ENCODE peak calls at places on chromosomes 1 and 21, in eight cellular contexts. One of them, this sample, is unnamed. For H3K9me3, the result is how much of the 10 kb centered on the place peaks cover.

GRCh38 chr1:186781731-186782130 is 47.0 kb upstream of the PLA2G4A start:
- DNase-seq in colonic mucosa: no peak
- DNase-seq in neural progenitor cell: no peak
- DNase-seq in small intestine: no peak
- DNase-seq in right lobe of liver: no peak
- DNase-seq in thoracic aorta: no peak
- DNase-seq in vagina: peak
- DNase-seq in CD4-positive, alpha-beta memory T cell: no peak
- DNase-seq in this sample: no peak

GRCh38 chr1:212981025-212981495 is 30.7 kb downstream of the VASH2 start:
- DNase-seq in colonic mucosa: peak
- DNase-seq in neural progenitor cell: no peak
- DNase-seq in small intestine: peak
- DNase-seq in right lobe of liver: no peak
- DNase-seq in thoracic aorta: no peak
- DNase-seq in vagina: no peak
- DNase-seq in CD4-positive, alpha-beta memory T cell: no peak
- DNase-seq in this sample: peak

GRCh38 chr1:59046730-59047157 is 250.2 kb upstream of the FGGY start:
- DNase-seq in colonic mucosa: no peak
- DNase-seq in neural progenitor cell: no peak
- DNase-seq in small intestine: peak
- DNase-seq in right lobe of liver: no peak
- DNase-seq in thoracic aorta: no peak
- DNase-seq in vagina: no peak
- DNase-seq in CD4-positive, alpha-beta memory T cell: peak
- DNase-seq in this sample: no peak

GRCh38 chr1:156858959-156859522 is at the start of gene INSRR:
- DNase-seq in colonic mucosa: no peak
- DNase-seq in neural progenitor cell: peak
- DNase-seq in small intestine: no peak
- DNase-seq in right lobe of liver: no peak
- DNase-seq in thoracic aorta: no peak
- DNase-seq in vagina: no peak
- DNase-seq in CD4-positive, alpha-beta memory T cell: no peak
- DNase-seq in this sample: no peak

GRCh38 chr1:174445817-174446216 is 1.9 kb upstream of the GPR52 start:
- DNase-seq in colonic mucosa: no peak
- DNase-seq in neural progenitor cell: peak
- DNase-seq in small intestine: no peak
- DNase-seq in right lobe of liver: no peak
- DNase-seq in thoracic aorta: no peak
- DNase-seq in vagina: no peak
- DNase-seq in CD4-positive, alpha-beta memory T cell: no peak
- DNase-seq in this sample: no peak

GRCh38 chr1:66767590-66767989 is 15.3 kb downstream of the DYNLT5 start:
- DNase-seq in colonic mucosa: no peak
- DNase-seq in neural progenitor cell: no peak
- DNase-seq in small intestine: no peak
- DNase-seq in right lobe of liver: no peak
- DNase-seq in thoracic aorta: no peak
- DNase-seq in vagina: no peak
- DNase-seq in CD4-positive, alpha-beta memory T cell: no peak
- DNase-seq in this sample: no peak

GRCh38 chr1:246760426-246761347 is 36.5 kb downstream of the SCCPDH start:
- DNase-seq in colonic mucosa: no peak
- DNase-seq in neural progenitor cell: no peak
- DNase-seq in small intestine: no peak
- DNase-seq in right lobe of liver: no peak
- DNase-seq in thoracic aorta: no peak
- DNase-seq in vagina: no peak
- DNase-seq in CD4-positive, alpha-beta memory T cell: no peak
- DNase-seq in this sample: no peak

GRCh38 chr1:183164350-183164749 is 21.7 kb upstream of the LAMC2 start:
- DNase-seq in colonic mucosa: no peak
- DNase-seq in neural progenitor cell: no peak
- DNase-seq in small intestine: no peak
- DNase-seq in right lobe of liver: no peak
- DNase-seq in thoracic aorta: no peak
- DNase-seq in vagina: no peak
- DNase-seq in CD4-positive, alpha-beta memory T cell: no peak
- DNase-seq in this sample: no peak

GRCh38 chr1:223341111-223341510 is 22.9 kb downstream of the SUSD4 start:
- DNase-seq in colonic mucosa: no peak
- DNase-seq in neural progenitor cell: no peak
- DNase-seq in small intestine: no peak
- DNase-seq in right lobe of liver: no peak
- DNase-seq in thoracic aorta: no peak
- DNase-seq in vagina: no peak
- DNase-seq in CD4-positive, alpha-beta memory T cell: no peak
- DNase-seq in this sample: no peak

GRCh38 chr1:192118881-192119280 is 39.4 kb upstream of the RGS18 start:
- DNase-seq in colonic mucosa: no peak
- DNase-seq in neural progenitor cell: no peak
- DNase-seq in small intestine: no peak
- DNase-seq in right lobe of liver: no peak
- DNase-seq in thoracic aorta: no peak
- DNase-seq in vagina: no peak
- DNase-seq in CD4-positive, alpha-beta memory T cell: no peak
- DNase-seq in this sample: no peak

GRCh38 chr1:87394462-87394861 is 65.8 kb downstream of the LMO4 start:
- DNase-seq in colonic mucosa: no peak
- DNase-seq in neural progenitor cell: no peak
- DNase-seq in small intestine: no peak
- DNase-seq in right lobe of liver: no peak
- DNase-seq in thoracic aorta: no peak
- DNase-seq in vagina: no peak
- DNase-seq in CD4-positive, alpha-beta memory T cell: no peak
- DNase-seq in this sample: no peak

GRCh38 chr1:6423321-6423999 is 1.1 kb upstream of the ESPN start:
- DNase-seq in colonic mucosa: peak
- DNase-seq in neural progenitor cell: peak
- DNase-seq in small intestine: peak
- DNase-seq in right lobe of liver: no peak
- DNase-seq in thoracic aorta: no peak
- DNase-seq in vagina: no peak
- DNase-seq in CD4-positive, alpha-beta memory T cell: peak
- DNase-seq in this sample: peak

GRCh38 chr1:18703041-18703621 is 72.5 kb downstream of the PAX7 start:
- DNase-seq in colonic mucosa: no peak
- DNase-seq in neural progenitor cell: peak
- DNase-seq in small intestine: no peak
- DNase-seq in right lobe of liver: no peak
- DNase-seq in thoracic aorta: no peak
- DNase-seq in vagina: no peak
- DNase-seq in CD4-positive, alpha-beta memory T cell: no peak
- DNase-seq in this sample: no peak

GRCh38 chr1:203278087-203278884 is 27.0 kb upstream of the BTG2 start:
- DNase-seq in colonic mucosa: peak
- DNase-seq in neural progenitor cell: peak
- DNase-seq in small intestine: no peak
- DNase-seq in right lobe of liver: peak
- DNase-seq in thoracic aorta: peak
- DNase-seq in vagina: peak
- DNase-seq in CD4-positive, alpha-beta memory T cell: no peak
- DNase-seq in this sample: peak

GRCh38 chr1:16055613-16056520 is 12.3 kb downstream of the CLCNKB start:
- DNase-seq in colonic mucosa: peak
- DNase-seq in neural progenitor cell: peak
- DNase-seq in small intestine: peak
- DNase-seq in right lobe of liver: peak
- DNase-seq in thoracic aorta: peak
- DNase-seq in vagina: no peak
- DNase-seq in CD4-positive, alpha-beta memory T cell: peak
- DNase-seq in this sample: peak

GRCh38 chr1:53593758-53594380 is 134.7 kb downstream of the DMRTB1 start:
- DNase-seq in colonic mucosa: no peak
- DNase-seq in neural progenitor cell: peak
- DNase-seq in small intestine: peak
- DNase-seq in right lobe of liver: no peak
- DNase-seq in thoracic aorta: no peak
- DNase-seq in vagina: no peak
- DNase-seq in CD4-positive, alpha-beta memory T cell: no peak
- DNase-seq in this sample: peak

GRCh38 chr1:87435484-87435883 is 106.8 kb downstream of the LMO4 start:
- DNase-seq in colonic mucosa: no peak
- DNase-seq in neural progenitor cell: no peak
- DNase-seq in small intestine: peak
- DNase-seq in right lobe of liver: no peak
- DNase-seq in thoracic aorta: no peak
- DNase-seq in vagina: no peak
- DNase-seq in CD4-positive, alpha-beta memory T cell: no peak
- DNase-seq in this sample: no peak

GRCh38 chr1:10068605-10069294 is 36.0 kb downstream of the UBE4B start:
- DNase-seq in colonic mucosa: no peak
- DNase-seq in neural progenitor cell: peak
- DNase-seq in small intestine: no peak
- DNase-seq in right lobe of liver: no peak
- DNase-seq in thoracic aorta: no peak
- DNase-seq in vagina: no peak
- DNase-seq in CD4-positive, alpha-beta memory T cell: no peak
- DNase-seq in this sample: no peak

GRCh38 chr1:59967141-59967697 is 40.6 kb upstream of the CYP2J2 start:
- DNase-seq in colonic mucosa: peak
- DNase-seq in neural progenitor cell: peak
- DNase-seq in small intestine: no peak
- DNase-seq in right lobe of liver: no peak
- DNase-seq in thoracic aorta: no peak
- DNase-seq in vagina: no peak
- DNase-seq in CD4-positive, alpha-beta memory T cell: no peak
- DNase-seq in this sample: no peak

GRCh38 chr21:25385912-25386474 is 221.3 kb downstream of the MRPL39 start:
- DNase-seq in colonic mucosa: no peak
- DNase-seq in neural progenitor cell: peak
- DNase-seq in small intestine: peak
- DNase-seq in right lobe of liver: no peak
- DNase-seq in thoracic aorta: no peak
- DNase-seq in vagina: no peak
- DNase-seq in CD4-positive, alpha-beta memory T cell: peak
- DNase-seq in this sample: no peak

GRCh38 chr1:27885114-27885528 is 12.8 kb downstream of the THEMIS2 start:
- DNase-seq in colonic mucosa: no peak
- DNase-seq in neural progenitor cell: no peak
- DNase-seq in small intestine: no peak
- DNase-seq in right lobe of liver: peak
- DNase-seq in thoracic aorta: no peak
- DNase-seq in vagina: no peak
- DNase-seq in CD4-positive, alpha-beta memory T cell: no peak
- DNase-seq in this sample: peak

GRCh38 chr1:236161230-236161629 is 18.9 kb downstream of the GPR137B start:
- DNase-seq in colonic mucosa: no peak
- DNase-seq in neural progenitor cell: no peak
- DNase-seq in small intestine: no peak
- DNase-seq in right lobe of liver: no peak
- DNase-seq in thoracic aorta: no peak
- DNase-seq in vagina: no peak
- DNase-seq in CD4-positive, alpha-beta memory T cell: no peak
- DNase-seq in this sample: no peak

GRCh38 chr1:26029054-26029863 is 7.7 kb downstream of the EXTL1 start:
- DNase-seq in colonic mucosa: no peak
- DNase-seq in neural progenitor cell: no peak
- DNase-seq in small intestine: no peak
- DNase-seq in right lobe of liver: no peak
- DNase-seq in thoracic aorta: no peak
- DNase-seq in vagina: no peak
- DNase-seq in CD4-positive, alpha-beta memory T cell: no peak
- DNase-seq in this sample: no peak

GRCh38 chr1:192702212-192702993 is 66.5 kb downstream of the RGS13 start:
- DNase-seq in colonic mucosa: no peak
- DNase-seq in neural progenitor cell: no peak
- DNase-seq in small intestine: no peak
- DNase-seq in right lobe of liver: no peak
- DNase-seq in thoracic aorta: no peak
- DNase-seq in vagina: no peak
- DNase-seq in CD4-positive, alpha-beta memory T cell: no peak
- DNase-seq in this sample: no peak

GRCh38 chr1:3313579-3313955 is 140.9 kb upstream of the ARHGEF16 start:
- DNase-seq in colonic mucosa: peak
- DNase-seq in neural progenitor cell: peak
- DNase-seq in small intestine: no peak
- DNase-seq in right lobe of liver: no peak
- DNase-seq in thoracic aorta: peak
- DNase-seq in vagina: peak
- DNase-seq in CD4-positive, alpha-beta memory T cell: no peak
- DNase-seq in this sample: peak
- H3K9me3 ChIP-seq in colonic mucosa: under half
- H3K9me3 ChIP-seq in neural progenitor cell: under half
- H3K9me3 ChIP-seq in small intestine: under half
- H3K9me3 ChIP-seq in right lobe of liver: under half
- H3K9me3 ChIP-seq in thoracic aorta: under half
- H3K9me3 ChIP-seq in vagina: under half
- H3K9me3 ChIP-seq in CD4-positive, alpha-beta memory T cell: under half
- H3K9me3 ChIP-seq in this sample: under half

DNA sequence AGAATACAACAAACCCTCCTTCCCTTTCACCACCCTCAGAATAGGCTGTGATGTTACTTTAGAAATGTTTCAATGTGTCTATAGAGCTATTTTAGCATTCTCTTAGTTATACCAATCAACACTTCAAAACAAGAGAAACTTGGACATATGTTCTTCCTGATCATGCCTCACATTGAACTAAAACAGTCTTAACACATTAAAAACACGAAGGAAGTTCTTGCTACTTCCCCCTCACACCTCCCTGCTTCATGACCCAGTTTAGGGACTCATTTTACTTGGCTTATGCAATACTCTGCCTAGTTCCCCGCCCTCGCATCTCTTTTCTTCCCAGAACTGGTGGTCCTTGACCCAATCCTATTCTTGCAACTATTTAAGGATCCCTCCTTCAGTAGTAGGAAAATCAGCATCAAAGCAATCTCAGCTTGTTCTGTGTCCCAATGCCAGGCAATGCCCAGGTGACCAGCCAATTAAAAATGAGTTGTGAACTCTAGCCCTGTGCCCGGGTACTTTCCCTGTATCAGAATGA is 408.8 kb upstream of the BEND5 start:
- DNase-seq in colonic mucosa: no peak
- DNase-seq in neural progenitor cell: no peak
- DNase-seq in small intestine: no peak
- DNase-seq in right lobe of liver: no peak
- DNase-seq in thoracic aorta: no peak
- DNase-seq in vagina: no peak
- DNase-seq in CD4-positive, alpha-beta memory T cell: no peak
- DNase-seq in this sample: no peak
- H3K9me3 ChIP-seq in colonic mucosa: under half
- H3K9me3 ChIP-seq in neural progenitor cell: under half
- H3K9me3 ChIP-seq in small intestine: under half
- H3K9me3 ChIP-seq in right lobe of liver: under half
- H3K9me3 ChIP-seq in thoracic aorta: under half
- H3K9me3 ChIP-seq in vagina: under half
- H3K9me3 ChIP-seq in CD4-positive, alpha-beta memory T cell: under half
- H3K9me3 ChIP-seq in this sample: under half

GRCh38 chr21:9774347-9774746 is 747.0 kb upstream of the TPTE start:
- DNase-seq in colonic mucosa: no peak
- DNase-seq in neural progenitor cell: no peak
- DNase-seq in small intestine: no peak
- DNase-seq in right lobe of liver: no peak
- DNase-seq in thoracic aorta: no peak
- DNase-seq in vagina: peak
- DNase-seq in CD4-positive, alpha-beta memory T cell: no peak
- DNase-seq in this sample: no peak
- H3K9me3 ChIP-seq in colonic mucosa: under half
- H3K9me3 ChIP-seq in neural progenitor cell: half or more
- H3K9me3 ChIP-seq in small intestine: under half
- H3K9me3 ChIP-seq in right lobe of liver: under half
- H3K9me3 ChIP-seq in thoracic aorta: under half
- H3K9me3 ChIP-seq in vagina: under half
- H3K9me3 ChIP-seq in CD4-positive, alpha-beta memory T cell: under half
- H3K9me3 ChIP-seq in this sample: under half

GRCh38 chr1:23356451-23356850 is 12.4 kb upstream of the HNRNPR start:
- DNase-seq in colonic mucosa: no peak
- DNase-seq in neural progenitor cell: peak
- DNase-seq in small intestine: no peak
- DNase-seq in right lobe of liver: no peak
- DNase-seq in thoracic aorta: no peak
- DNase-seq in vagina: no peak
- DNase-seq in CD4-positive, alpha-beta memory T cell: no peak
- DNase-seq in this sample: no peak
- H3K9me3 ChIP-seq in colonic mucosa: under half
- H3K9me3 ChIP-seq in neural progenitor cell: under half
- H3K9me3 ChIP-seq in small intestine: under half
- H3K9me3 ChIP-seq in right lobe of liver: under half
- H3K9me3 ChIP-seq in thoracic aorta: under half
- H3K9me3 ChIP-seq in vagina: under half
- H3K9me3 ChIP-seq in CD4-positive, alpha-beta memory T cell: under half
- H3K9me3 ChIP-seq in this sample: under half